ENCODE peak calls at places on chromosome 13, in four cellular contexts. Z, M, S and C are unnamed samples.

GRCh38 chr13:24284876-24285275 is 24.5 kb upstream of the C1QTNF9 start:
- DNase-seq in S (no peak), Z (no peak), M (no peak), C (no peak)

GRCh38 chr13:42924290-42924803 is 67.7 kb downstream of the EPSTI1 start:
- DNase-seq in S (no peak), M (no peak), Z (no peak), C (no peak)

GRCh38 chr13:99323488-99323887 is 16.3 kb upstream of the GPR183 start:
- DNase-seq in M (no peak), S (no peak), Z (no peak), C (no peak)

GRCh38 chr13:22828081-22828480 is 352.7 kb upstream of the SGCG start:
- DNase-seq in Z (no peak), S (no peak), M (no peak), C (no peak)

GRCh38 chr13:39144941-39145533 is 106.8 kb downstream of the NHLRC3 start:
- DNase-seq in S (peak; percentile 69), Z (peak; percentile 26), M (no peak), C (peak; percentile 22)

GRCh38 chr13:42066542-42066941 is 18.1 kb downstream of the DGKH start:
- DNase-seq in M (no peak), S (no peak), Z (peak; percentile 84), C (no peak)

GRCh38 chr13:47708386-47708785 is 292.7 kb downstream of the SUCLA2 start:
- DNase-seq in S (no peak), Z (no peak), M (no peak), C (no peak)

GRCh38 chr13:107851670-107852460 is 363.5 kb downstream of the LIG4 start:
- DNase-seq in S (no peak), M (no peak), Z (no peak), C (no peak)

GRCh38 chr13:24668955-24669354 is 11.3 kb upstream of the ATP12A start:
- DNase-seq in M (no peak), S (no peak), Z (no peak), C (peak; percentile 86)

GRCh38 chr13:98910501-98910951 is 67.3 kb downstream of the DOCK9 start:
- DNase-seq in S (no peak), M (no peak), Z (no peak), C (no peak)

GRCh38 chr13:25249001-25249543 is 38.2 kb downstream of the MTMR6 start:
- DNase-seq in S (no peak), M (no peak), Z (no peak), C (no peak)

GRCh38 chr13:23867027-23867491 is 22.1 kb downstream of the MIPEP start:
- DNase-seq in S (no peak), M (no peak), Z (no peak), C (no peak)

GRCh38 chr13:32381539-32381938 is 46.4 kb downstream of the N4BP2L1 start:
- DNase-seq in Z (no peak), M (no peak), S (peak; percentile 34), C (no peak)

GRCh38 chr13:44022196-44022595 is 142.5 kb downstream of the LACC1 start:
- DNase-seq in S (no peak), Z (no peak), M (no peak), C (no peak)

GRCh38 chr13:45696610-45697226 is 5.4 kb upstream of the CBY2 start:
- DNase-seq in S (no peak), M (no peak), Z (no peak), C (no peak)

GRCh38 chr13:30165791-30166190 is 141.6 kb downstream of the KATNAL1 start:
- DNase-seq in M (no peak), S (no peak), Z (no peak), C (no peak)

GRCh38 chr13:60112771-60113170 is 51.0 kb downstream of the DIAPH3 start:
- DNase-seq in M (no peak), Z (no peak), S (no peak), C (no peak)

GRCh38 chr13:97108535-97108910 is 113.6 kb upstream of the MBNL2 start:
- DNase-seq in M (no peak), Z (no peak), S (no peak), C (no peak)

GRCh38 chr13:30159446-30159839 is 147.9 kb downstream of the KATNAL1 start:
- DNase-seq in Z (peak; percentile 62), S (no peak), M (no peak), C (no peak)

GRCh38 chr13:100594731-100595130 is 6.1 kb upstream of the GGACT start:
- DNase-seq in S (peak; percentile 72), Z (no peak), M (no peak), C (no peak)

GRCh38 chr13:79056706-79057105 is 349.3 kb downstream of the RBM26 start:
- DNase-seq in M (no peak), Z (no peak), S (no peak), C (no peak)

GRCh38 chr13:98743377-98743776 is 9.1 kb downstream of the SLC15A1 start:
- DNase-seq in S (no peak), M (no peak), Z (no peak), C (no peak)

GRCh38 chr13:25963681-25964080 is 88.1 kb downstream of the SHISA2 start:
- DNase-seq in M (no peak), Z (no peak), S (no peak), C (no peak)

GRCh38 chr13:113464476-113464875 is 11.2 kb upstream of the ADPRHL1 start:
- DNase-seq in M (no peak), S (no peak), Z (no peak), C (no peak)

GRCh38 chr13:39835253-39835652 is 179.8 kb downstream of the COG6 start:
- DNase-seq in M (no peak), S (no peak), Z (no peak), C (no peak)

GRCh38 chr13:76012091-76012721 is 376.1 kb downstream of the LMO7 start:
- DNase-seq in S (no peak), Z (no peak), M (no peak), C (no peak)

GRCh38 chr13:23804166-23804565 is 85.0 kb downstream of the MIPEP start:
- DNase-seq in S (no peak), Z (no peak), M (no peak), C (no peak)

GRCh38 chr13:22461854-22462565 is 718.8 kb upstream of the SGCG start:
- DNase-seq in Z (no peak), S (no peak), M (no peak), C (no peak)

GRCh38 chr13:99687728-99688397 is 186.6 kb downstream of the TM9SF2 start:
- DNase-seq in S (no peak), M (no peak), Z (no peak), C (no peak)

DNA sequence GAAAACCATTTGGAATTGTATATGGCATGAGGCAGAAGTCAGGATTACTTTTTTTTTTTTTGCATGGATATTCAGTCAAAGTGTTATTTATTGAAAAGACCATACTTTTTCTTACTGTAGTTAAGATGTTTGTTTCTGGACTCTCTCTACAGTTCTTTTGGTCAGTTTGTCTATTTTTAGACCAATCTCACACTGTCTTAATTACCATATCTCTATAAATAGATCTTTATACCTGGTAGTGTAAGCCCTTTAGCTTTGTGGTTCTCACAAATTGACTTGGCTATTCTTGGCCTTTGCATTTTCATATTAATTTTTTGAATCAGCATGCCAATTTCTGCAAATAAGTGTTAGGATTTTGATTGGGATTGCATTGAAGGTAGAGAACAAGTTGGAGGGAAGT is 96.8 kb downstream of the MAB21L1 start:
- DNase-seq in M (no peak), Z (no peak), S (no peak), C (no peak)
- H3K4me3 ChIP-seq in M (no peak overlapping the region), Z (no peak overlapping the region), S (no peak overlapping the region), C (no peak overlapping the region)

GRCh38 chr13:57075588-57075987 is 65.1 kb upstream of the PRR20A start:
- DNase-seq in M (no peak), S (no peak), Z (no peak), C (no peak)

GRCh38 chr13:57073983-57074382 is 66.7 kb upstream of the PRR20A start:
- DNase-seq in M (no peak), S (no peak), Z (no peak), C (no peak)
- H3K9me3 ChIP-seq in M (no peaks in the 10 kb centered on the region), S (no peaks in the 10 kb centered on the region), Z (peaks cover 8% of the 10 kb centered on the region), C (no peaks in the 10 kb centered on the region)

DNA sequence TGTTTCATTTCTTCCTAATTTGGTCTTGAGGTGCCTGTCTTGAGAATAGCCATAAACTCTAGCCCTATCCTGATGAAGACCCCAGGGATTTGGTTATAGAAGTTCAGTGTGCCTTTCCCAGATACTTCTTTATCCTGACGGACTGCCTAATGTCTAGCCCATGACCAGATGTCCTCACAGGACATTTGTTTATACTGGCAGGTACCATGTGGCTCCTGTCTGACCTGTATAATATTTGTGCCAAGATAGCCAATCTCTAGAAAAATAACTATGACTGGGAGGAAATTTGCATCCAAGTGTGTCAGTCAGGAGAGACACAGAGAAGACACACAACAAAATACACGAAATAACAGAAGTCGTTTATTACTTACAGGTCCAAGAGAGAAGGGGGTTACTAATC is 69.2 kb upstream of the MIR17HG start:
- DNase-seq in S (no peak), M (no peak), Z (no peak), C (no peak)
- H3K4me3 ChIP-seq in S (no peak overlapping the region), M (no peak overlapping the region), Z (no peak overlapping the region), C (no peak overlapping the region)

DNA sequence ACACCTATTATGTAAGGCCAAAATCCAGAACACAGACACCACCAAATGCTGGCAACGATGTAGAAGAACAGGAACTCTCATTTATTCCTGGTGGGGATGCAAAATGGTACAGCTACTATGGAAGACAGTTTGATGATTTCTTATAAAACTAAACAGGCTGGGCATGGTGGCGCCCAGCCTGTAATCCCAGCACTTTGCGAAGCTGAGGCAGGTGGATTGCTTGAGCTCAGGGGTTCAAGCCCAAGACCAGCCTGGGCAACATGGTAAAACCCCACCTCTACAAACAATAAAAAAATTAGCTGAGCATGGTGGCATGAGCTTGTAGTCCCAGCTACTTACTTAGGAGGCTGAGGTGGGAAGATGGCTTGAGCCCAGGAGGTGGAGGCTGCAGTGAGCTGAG is 98.3 kb downstream of the TUBA3C start:
- DNase-seq in Z (no peak), S (no peak), M (no peak), C (no peak)
- H3K9me3 ChIP-seq in Z (peaks cover 49% of the 10 kb centered on the region), S (no peaks in the 10 kb centered on the region), M (peaks cover 10% of the 10 kb centered on the region), C (peaks cover 64% of the 10 kb centered on the region)